ENCODE peak calls at places on chromosome 7, in five cellular contexts. V, F, S, I and Z are unnamed samples.

GRCh38 chr7:133535308-133535707 is 282.4 kb downstream of the EXOC4 start:
- DNase-seq in V (peak; percentile 14), F (no peak), S (no peak), I (no peak), Z (no peak)

GRCh38 chr7:841943-842342 is 9.7 kb downstream of the SUN1 start:
- DNase-seq in V (no peak), F (no peak), S (no peak), I (no peak), Z (no peak)

GRCh38 chr7:36226151-36226550 is 73.1 kb downstream of the EEPD1 start:
- DNase-seq in V (no peak), F (no peak), S (no peak), I (no peak), Z (no peak)

GRCh38 chr7:142445019-142445686 is 187.3 kb upstream of the PRSS58 start:
- DNase-seq in V (no peak), F (peak; percentile 40), S (peak; percentile 24), I (no peak), Z (no peak)

GRCh38 chr7:29328811-29329210 is 134.2 kb downstream of the CHN2 start:
- DNase-seq in V (no peak), F (no peak), S (no peak), I (no peak), Z (no peak)

GRCh38 chr7:4189151-4189570 is 492.9 kb upstream of the FOXK1 start:
- DNase-seq in V (peak; percentile 54), F (no peak), S (no peak), I (no peak), Z (no peak)

GRCh38 chr7:117247809-117248208 is 75.0 kb downstream of the WNT2 start:
- DNase-seq in V (peak; percentile 70), F (no peak), S (no peak), I (no peak), Z (no peak)

GRCh38 chr7:105011771-105012502 is 2.1 kb upstream of the KMT2E start:
- DNase-seq in V (no peak), F (peak; percentile 52), S (no peak), I (no peak), Z (peak; percentile 57)

GRCh38 chr7:8638076-8638475 is 204.7 kb downstream of the NXPH1 start:
- DNase-seq in V (no peak), F (no peak), S (no peak), I (no peak), Z (no peak)

GRCh38 chr7:101542527-101543241 is 86.4 kb downstream of the MYL10 start:
- DNase-seq in V (no peak), F (peak; percentile 83), S (no peak), I (peak; percentile 21), Z (peak; percentile 87)

GRCh38 chr7:24732646-24733413 is 24.4 kb downstream of the GSDME start:
- DNase-seq in V (peak; percentile 66), F (no peak), S (no peak), I (no peak), Z (no peak)

GRCh38 chr7:78924581-78924980 is 528.9 kb downstream of the MAGI2 start:
- DNase-seq in V (peak; percentile 1), F (no peak), S (no peak), I (peak; percentile 28), Z (no peak)

GRCh38 chr7:136807598-136807997 is 60.9 kb upstream of the CHRM2 start:
- DNase-seq in V (no peak), F (no peak), S (no peak), I (no peak), Z (no peak)

GRCh38 chr7:86748843-86749720 is 105.4 kb downstream of the GRM3 start:
- DNase-seq in V (no peak), F (no peak), S (no peak), I (no peak), Z (no peak)

GRCh38 chr7:88758355-88759215 is 915 bp upstream of the ZNF804B start:
- DNase-seq in V (peak; percentile 3), F (no peak), S (no peak), I (peak; percentile 17), Z (peak; percentile 81)

GRCh38 chr7:1943933-1944618 is 274.0 kb downstream of the ELFN1 start:
- DNase-seq in V (no peak), F (no peak), S (no peak), I (no peak), Z (no peak)

GRCh38 chr7:131931368-131931767 is 374.9 kb upstream of the PODXL start:
- DNase-seq in V (peak; percentile 59), F (no peak), S (no peak), I (no peak), Z (no peak)

GRCh38 chr7:100884741-100885439 is 4.6 kb downstream of the UFSP1 start:
- DNase-seq in V (no peak), F (no peak), S (no peak), I (no peak), Z (no peak)

GRCh38 chr7:87628780-87629569 is 777 bp downstream of the RUNDC3B start:
- DNase-seq in V (no peak), F (peak; percentile 11), S (no peak), I (peak; percentile 17), Z (no peak)

GRCh38 chr7:32033006-32033405 is 37.2 kb downstream of the PDE1C start:
- DNase-seq in V (peak; percentile 39), F (no peak), S (no peak), I (peak; percentile 68), Z (peak; percentile 64)

GRCh38 chr7:26508917-26509316 is 217.3 kb downstream of the SNX10 start:
- DNase-seq in V (no peak), F (no peak), S (no peak), I (no peak), Z (no peak)